ENCODE peak calls at places on chromosomes 4 and X, in eight cellular contexts. Q is fibroblast of pulmonary artery, H is astrocyte of the spinal cord, B is psoas muscle, U is astrocyte, I is cardiac fibroblast, J is cardiac muscle cell, S is right lobe of liver. K is an unnamed sample.

GRCh38 chr4:5974321-5974720 is 43.9 kb downstream of the C4orf50 start:
- DNase-seq in Q (no peak), H (no peak), B (no peak), U (no peak), I (no peak), J (no peak), S (no peak), K (no peak)

GRCh38 chr4:173332963-173333657 is 1.0 kb downstream of the HMGB2 start:
- DNase-seq in Q (no peak), H (no peak), B (no peak), U (no peak), I (peak), J (no peak), S (no peak), K (peak)

GRCh38 chr4:34280131-34280530 is 1964.2 kb downstream of the ARAP2 start:
- DNase-seq in Q (no peak), H (no peak), B (no peak), U (no peak), I (no peak), J (no peak), S (no peak), K (no peak)

GRCh38 chr4:41532880-41533279 is 5.1 kb upstream of the LIMCH1 start:
- DNase-seq in Q (peak), H (no peak), B (no peak), U (no peak), I (peak), J (no peak), S (no peak), K (no peak)

GRCh38 chr4:111027526-111027925 is 404.6 kb upstream of the PITX2 start:
- DNase-seq in Q (peak), H (peak), B (no peak), U (peak), I (no peak), J (no peak), S (no peak), K (peak)

GRCh38 chr4:152696764-152697250 is 17.0 kb upstream of the TMEM154 start:
- DNase-seq in Q (peak), H (peak), B (no peak), U (peak), I (peak), J (no peak), S (no peak), K (peak)

GRCh38 chr4:2650276-2650675 is 105.9 kb downstream of the TNIP2 start:
- DNase-seq in Q (no peak), H (no peak), B (no peak), U (no peak), I (no peak), J (no peak), S (no peak), K (no peak)

GRCh38 chr4:42371306-42372063 is 25.8 kb upstream of the SHISA3 start:
- DNase-seq in Q (peak), H (peak), B (no peak), U (peak), I (peak), J (peak), S (no peak), K (peak)

GRCh38 chr4:158121203-158121586 is 51.6 kb downstream of the GASK1B start:
- DNase-seq in Q (peak), H (peak), B (no peak), U (peak), I (peak), J (no peak), S (no peak), K (peak)

GRCh38 chr4:1196421-1197183 is 24.2 kb upstream of the SPON2 start:
- DNase-seq in Q (no peak), H (no peak), B (no peak), U (no peak), I (no peak), J (no peak), S (no peak), K (no peak)

GRCh38 chr4:156237192-156237591 is 283.5 kb upstream of the CTSO start:
- DNase-seq in Q (no peak), H (no peak), B (no peak), U (no peak), I (no peak), J (no peak), S (no peak), K (no peak)

GRCh38 chr4:103137446-103137827 is 37.8 kb upstream of the BDH2 start:
- DNase-seq in Q (peak), H (peak), B (no peak), U (peak), I (no peak), J (no peak), S (no peak), K (peak)

GRCh38 chrX:50475208-50475607 is 4.6 kb upstream of the DGKK start:
- DNase-seq in Q (no peak), H (no peak), B (no peak), U (no peak), I (no peak), J (no peak), S (no peak), K (no peak)

GRCh38 chrX:50469206-50469605 is 1.4 kb downstream of the DGKK start:
- DNase-seq in Q (no peak), H (no peak), B (peak), U (no peak), I (no peak), J (no peak), S (no peak), K (no peak)

GRCh38 chrX:50470103-50471031 is at the start of gene DGKK:
- DNase-seq in Q (no peak), H (no peak), B (no peak), U (no peak), I (no peak), J (peak), S (peak), K (no peak)

GRCh38 chrX:50471390-50471789 is 765 bp upstream of the DGKK start:
- DNase-seq in Q (no peak), H (no peak), B (no peak), U (no peak), I (no peak), J (peak), S (no peak), K (no peak)
- H3K4me3 ChIP-seq in Q (no peak), H (no peak), B (no peak), U (no peak), I (no peak), J (peak), S (no peak), K (no peak)

GRCh38 chr4:133483600-133484246 is 334.6 kb downstream of the PCDH10 start:
- DNase-seq in Q (peak), H (peak), B (no peak), U (peak), I (peak), J (peak), S (no peak), K (peak)
- TF ChIP-seq CTCF in Q (peak), H (peak), B (no peak), U (peak), I (peak), J (peak), S (no peak), K (peak)

DNA sequence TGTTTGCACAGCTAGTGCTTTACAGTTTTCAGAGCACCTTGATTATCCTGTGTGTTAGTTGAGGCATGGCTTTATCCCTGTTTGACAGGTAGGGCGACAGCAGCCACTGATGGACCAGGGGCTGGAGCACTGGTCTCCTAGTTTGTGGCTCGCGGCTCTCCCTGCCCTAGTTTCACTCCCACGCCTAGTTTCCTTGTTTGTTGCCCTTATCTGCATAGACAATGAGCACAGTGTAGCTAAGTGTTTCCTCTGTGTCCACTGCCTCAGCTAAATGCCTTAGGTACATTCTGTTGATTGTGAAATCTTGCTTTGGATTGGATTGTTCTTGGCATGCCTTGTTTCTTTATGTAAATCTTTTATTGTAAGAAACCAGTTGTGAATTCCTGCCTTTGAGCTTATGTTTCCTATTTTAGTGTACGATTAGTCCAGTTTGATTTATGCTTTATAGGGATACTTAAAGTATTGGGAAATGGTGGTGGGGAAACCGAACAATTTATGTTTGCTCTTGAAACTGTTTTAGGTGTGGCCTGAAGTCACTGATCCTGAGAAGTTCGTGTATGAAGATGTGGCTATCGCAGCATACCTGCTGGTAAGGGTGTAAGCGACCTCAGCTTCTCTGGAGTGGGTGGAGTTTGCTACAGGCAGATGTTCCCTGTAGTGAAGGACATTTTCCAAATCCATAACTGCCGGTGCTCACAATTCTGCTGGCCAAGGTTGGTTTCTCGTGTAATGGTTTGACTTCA is 11.0 kb downstream of the TRMT44 start:
- DNase-seq in Q (peak), H (no peak), B (no peak), U (no peak), I (peak), J (no peak), S (no peak), K (no peak)
- H3K4me3 ChIP-seq in Q (no peak), H (no peak), B (no peak), U (no peak), I (no peak), J (no peak), S (no peak), K (no peak)

GRCh38 chr4:169115897-169116254 is 105.8 kb upstream of the CBR4 start:
- DNase-seq in Q (peak), H (peak), B (no peak), U (peak), I (peak), J (peak), S (no peak), K (peak)
- TF ChIP-seq CTCF in Q (peak), H (peak), B (no peak), U (peak), I (peak), J (peak), S (no peak), K (peak)

DNA sequence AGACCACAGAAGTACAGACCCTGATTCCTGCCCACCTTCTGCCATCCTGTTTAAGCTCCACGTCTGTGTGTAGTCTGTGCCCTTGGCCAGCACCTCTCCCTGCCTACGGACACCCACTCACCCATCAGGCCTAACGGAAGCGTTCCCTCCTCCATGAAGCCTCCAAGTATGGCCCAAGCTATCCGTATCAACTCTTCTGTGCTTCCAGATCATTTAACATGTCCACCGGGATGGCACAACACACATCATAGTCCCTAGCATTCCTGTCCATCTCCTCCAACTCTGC is 11.7 kb downstream of the WDR1 start:
- DNase-seq in Q (no peak), H (no peak), B (no peak), U (no peak), I (no peak), J (no peak), S (no peak), K (no peak)
- H3K4me3 ChIP-seq in Q (no peak), H (no peak), B (peak), U (peak), I (no peak), J (no peak), S (no peak), K (no peak)

GRCh38 chr4:89482248-89482647 is 174.6 kb upstream of the GPRIN3 start:
- DNase-seq in Q (peak), H (peak), B (no peak), U (peak), I (peak), J (peak), S (no peak), K (peak)
- TF ChIP-seq CTCF in Q (peak), H (peak), B (no peak), U (no peak), I (peak), J (peak), S (no peak), K (peak)

K was measured in choroid plexus epithelial cell.